ENCODE peak calls at places on chromosomes 2 and 18, in eight cellular contexts. O, W, X, N, A, Z, P and I are unnamed samples.

GRCh38 chr2:136297974-136298373 is 180.0 kb upstream of the CXCR4 start:
- DNase-seq in O (no peak), W (no peak), X (no peak), N (no peak), A (no peak), Z (no peak), P (no peak), I (no peak)

GRCh38 chr2:10228611-10229365 is 73.9 kb upstream of the HPCAL1 start:
- DNase-seq in O (no peak), W (no peak), X (peak; percentile 55), N (no peak), A (no peak), Z (no peak), P (peak; percentile 14), I (peak; percentile 49)

GRCh38 chr18:78957140-78957539 is 22.5 kb upstream of the SALL3 start:
- DNase-seq in O (no peak), W (no peak), X (no peak), N (no peak), A (no peak), Z (no peak), P (no peak), I (no peak)

GRCh38 chr2:96111823-96112500 is 4.4 kb downstream of the ADRA2B start:
- DNase-seq in O (no peak), W (peak; percentile 24), X (no peak), N (no peak), A (no peak), Z (no peak), P (no peak), I (peak; percentile 81)

GRCh38 chr2:169798397-169798717 is 314 bp upstream of the SSB start:
- DNase-seq in O (no peak), W (no peak), X (no peak), N (no peak), A (no peak), Z (no peak), P (no peak), I (no peak)

GRCh38 chr2:172239944-172240590 is 137.4 kb upstream of the DLX2 start:
- DNase-seq in O (no peak), W (no peak), X (no peak), N (no peak), A (no peak), Z (no peak), P (no peak), I (no peak)

GRCh38 chr2:18752667-18753422 is 163.5 kb upstream of the NT5C1B start:
- DNase-seq in O (no peak), W (no peak), X (no peak), N (no peak), A (no peak), Z (no peak), P (no peak), I (no peak)

GRCh38 chr2:145066795-145067194 is 546.9 kb upstream of the ZEB2 start:
- DNase-seq in O (no peak), W (no peak), X (no peak), N (no peak), A (no peak), Z (no peak), P (no peak), I (no peak)

GRCh38 chr2:65602851-65603250 is 170.5 kb upstream of the SPRED2 start:
- DNase-seq in O (no peak), W (no peak), X (no peak), N (no peak), A (no peak), Z (no peak), P (no peak), I (no peak)

GRCh38 chr2:207201416-207201815 is 35.7 kb upstream of the KLF7 start:
- DNase-seq in O (no peak), W (no peak), X (no peak), N (no peak), A (no peak), Z (no peak), P (no peak), I (no peak)

GRCh38 chr2:57908736-57909161 is 137.9 kb upstream of the VRK2 start:
- DNase-seq in O (peak; percentile 51), W (no peak), X (no peak), N (no peak), A (no peak), Z (no peak), P (no peak), I (no peak)

GRCh38 chr2:88006912-88007439 is 9.4 kb downstream of the RNU2-63P start:
- DNase-seq in O (no peak), W (no peak), X (no peak), N (no peak), A (no peak), Z (no peak), P (no peak), I (no peak)

GRCh38 chr2:152504618-152505017 is 169.6 kb downstream of the FMNL2 start:
- DNase-seq in O (no peak), W (no peak), X (no peak), N (no peak), A (no peak), Z (no peak), P (no peak), I (peak; percentile 88)

GRCh38 chr2:234003972-234004617 is 46.4 kb upstream of the SPP2 start:
- DNase-seq in O (no peak), W (no peak), X (no peak), N (peak; percentile 28), A (peak; percentile 5), Z (peak; percentile 76), P (peak; percentile 31), I (peak; percentile 95)

GRCh38 chr2:65128297-65129190 is 1.4 kb downstream of the RAB1A start:
- DNase-seq in O (peak; percentile 13), W (no peak), X (peak; percentile 82), N (peak; percentile 30), A (peak; percentile 85), Z (no peak), P (peak; percentile 48), I (no peak)

GRCh38 chr18:60649107-60649506 is 276.5 kb upstream of the MC4R start:
- DNase-seq in O (peak; percentile 88), W (no peak), X (no peak), N (no peak), A (no peak), Z (no peak), P (no peak), I (no peak)

GRCh38 chr2:28128281-28128950 is 237.9 kb downstream of the BABAM2 start:
- DNase-seq in O (no peak), W (no peak), X (no peak), N (no peak), A (no peak), Z (no peak), P (no peak), I (peak; percentile 80)

GRCh38 chr2:127361929-127362328 is 25.8 kb downstream of the MAP3K2 start:
- DNase-seq in O (no peak), W (no peak), X (no peak), N (no peak), A (no peak), Z (no peak), P (no peak), I (no peak)
- H3K4me3 ChIP-seq in O (no peak overlapping the region), W (no peak overlapping the region), X (no peak overlapping the region), N (no peak overlapping the region), A (no peak overlapping the region), Z (no peak overlapping the region), P (no peak overlapping the region), I (no peak overlapping the region)

GRCh38 chr2:129254718-129255117 is 724.7 kb upstream of the RAB6C start:
- DNase-seq in O (no peak), W (no peak), X (no peak), N (no peak), A (no peak), Z (no peak), P (no peak), I (no peak)

GRCh38 chr2:129252781-129253460 is 726.5 kb upstream of the RAB6C start:
- DNase-seq in O (no peak), W (no peak), X (no peak), N (no peak), A (no peak), Z (no peak), P (no peak), I (no peak)

GRCh38 chr2:129256642-129257041 is 722.8 kb upstream of the RAB6C start:
- DNase-seq in O (no peak), W (no peak), X (no peak), N (no peak), A (no peak), Z (no peak), P (no peak), I (no peak)

GRCh38 chr2:129255610-129256313 is 723.7 kb upstream of the RAB6C start:
- DNase-seq in O (no peak), W (no peak), X (no peak), N (no peak), A (no peak), Z (no peak), P (no peak), I (no peak)

DNA sequence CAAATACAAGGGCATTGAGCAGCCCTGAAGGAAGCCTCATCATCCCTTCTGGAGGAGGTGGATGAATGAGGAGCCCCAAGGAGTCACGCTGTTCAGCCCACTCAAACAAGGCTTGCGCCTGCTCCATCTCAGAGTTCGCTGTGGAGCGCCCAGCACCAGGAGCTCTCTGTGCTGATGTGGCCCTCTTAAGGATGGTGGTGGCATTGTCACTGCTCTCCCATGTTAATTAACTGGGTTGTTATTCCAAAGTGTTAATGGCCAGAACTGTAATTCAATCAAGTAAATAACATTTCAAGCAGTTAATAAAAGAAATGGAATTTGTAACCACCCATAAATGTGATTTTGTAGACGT is 726.0 kb upstream of the RAB6C start:
- DNase-seq in O (no peak), W (no peak), X (peak; percentile 44), N (no peak), A (peak; percentile 11), Z (no peak), P (peak; percentile 17), I (no peak)
- TF ChIP-seq CTCF in O (no peak), W (no peak), X (peak; percentile 75), N (no peak), A (peak; percentile 40), Z (no peak), P (peak; percentile 10), I (no peak)

GRCh38 chr2:187991389-187991788 is 300.3 kb upstream of the GULP1 start:
- DNase-seq in O (no peak), W (no peak), X (no peak), N (peak; percentile 16), A (no peak), Z (no peak), P (no peak), I (no peak)

GRCh38 chr2:187995556-187995955 is 296.1 kb upstream of the GULP1 start:
- DNase-seq in O (no peak), W (no peak), X (no peak), N (no peak), A (no peak), Z (no peak), P (no peak), I (no peak)

GRCh38 chr2:187996630-187997029 is 295.0 kb upstream of the GULP1 start:
- DNase-seq in O (no peak), W (no peak), X (no peak), N (no peak), A (no peak), Z (no peak), P (no peak), I (no peak)

GRCh38 chr2:187994464-187995331 is 297.0 kb upstream of the GULP1 start:
- DNase-seq in O (peak; percentile 84), W (no peak), X (peak; percentile 13), N (no peak), A (peak; percentile 3), Z (no peak), P (peak; percentile 35), I (no peak)

GRCh38 chr2:187993516-187993915 is 298.2 kb upstream of the GULP1 start:
- DNase-seq in O (no peak), W (no peak), X (no peak), N (peak; percentile 35), A (no peak), Z (peak; percentile 24), P (no peak), I (peak; percentile 31)
- H3K4me3 ChIP-seq in O (no peak overlapping the region), W (no peak overlapping the region), X (no peak overlapping the region), N (no peak overlapping the region), A (no peak overlapping the region), Z (no peak overlapping the region), P (no peak overlapping the region), I (no peak overlapping the region)

GRCh38 chr2:61707984-61708852 is 145.6 kb downstream of the FAM161A start:
- DNase-seq in O (peak; percentile 83), W (no peak), X (peak; percentile 74), N (no peak), A (no peak), Z (no peak), P (peak; percentile 70), I (no peak)
- TF ChIP-seq CTCF in O (no peak), W (no peak), X (no peak), N (no peak), A (no peak), Z (no peak), P (no peak), I (no peak)